ENCODE peak calls at places on chromosomes 11 and 22, in four cellular contexts. One of them, this sample, is unnamed.

GRCh38 chr11:5689551-5689983 is at the start of gene TRIM22:
- DNase-seq in choroid plexus epithelial cell: peak; percentile 90
- DNase-seq in kidney tubule cell: peak; percentile 70
- DNase-seq in T follicular helper cell: peak; percentile 14
- DNase-seq in this sample: peak; percentile 87

GRCh38 chr11:17724020-17724908 is 4.9 kb downstream of the MYOD1 start:
- DNase-seq in choroid plexus epithelial cell: no peak
- DNase-seq in T follicular helper cell: no peak
- DNase-seq in kidney tubule cell: no peak
- DNase-seq in this sample: no peak

GRCh38 chr11:86067230-86068137 is 1.4 kb downstream of the PICALM start:
- DNase-seq in choroid plexus epithelial cell: peak; percentile 25
- DNase-seq in T follicular helper cell: no peak
- DNase-seq in kidney tubule cell: peak; percentile 50
- DNase-seq in this sample: no peak

GRCh38 chr22:46984751-46985506 is 222.5 kb downstream of the TBC1D22A start:
- DNase-seq in choroid plexus epithelial cell: peak; percentile 67
- DNase-seq in T follicular helper cell: no peak
- DNase-seq in kidney tubule cell: peak; percentile 62
- DNase-seq in this sample: peak; percentile 74

GRCh38 chr22:42108848-42109247 is 18.3 kb upstream of the NDUFA6 start:
- DNase-seq in kidney tubule cell: no peak
- DNase-seq in T follicular helper cell: no peak
- DNase-seq in choroid plexus epithelial cell: no peak
- DNase-seq in this sample: no peak

GRCh38 chr11:43419460-43419859 is 60.7 kb downstream of the TTC17 start:
- DNase-seq in kidney tubule cell: peak; percentile 47
- DNase-seq in choroid plexus epithelial cell: peak; percentile 75
- DNase-seq in T follicular helper cell: peak; percentile 1
- DNase-seq in this sample: peak; percentile 48

GRCh38 chr22:39215430-39216142 is 29.2 kb downstream of the PDGFB start:
- DNase-seq in kidney tubule cell: no peak
- DNase-seq in choroid plexus epithelial cell: no peak
- DNase-seq in T follicular helper cell: peak; percentile 19
- DNase-seq in this sample: no peak

GRCh38 chr11:94169516-94169915 is 40.9 kb downstream of the PANX1 start:
- DNase-seq in T follicular helper cell: no peak
- DNase-seq in kidney tubule cell: no peak
- DNase-seq in choroid plexus epithelial cell: no peak
- DNase-seq in this sample: no peak

GRCh38 chr11:4418403-4418802 is 24.9 kb upstream of the TRIM21 start:
- DNase-seq in choroid plexus epithelial cell: no peak
- DNase-seq in kidney tubule cell: no peak
- DNase-seq in T follicular helper cell: no peak
- DNase-seq in this sample: no peak

GRCh38 chr11:84865791-84866535 is 761.2 kb downstream of the DLG2 start:
- DNase-seq in choroid plexus epithelial cell: peak; percentile 44
- DNase-seq in T follicular helper cell: no peak
- DNase-seq in kidney tubule cell: no peak
- DNase-seq in this sample: peak; percentile 22

GRCh38 chr11:121099364-121099763 is 1.7 kb upstream of the TECTA start:
- DNase-seq in choroid plexus epithelial cell: no peak
- DNase-seq in T follicular helper cell: no peak
- DNase-seq in kidney tubule cell: no peak
- DNase-seq in this sample: no peak

GRCh38 chr22:44406581-44407403 is 91.2 kb downstream of the RTL6 start:
- DNase-seq in kidney tubule cell: no peak
- DNase-seq in T follicular helper cell: no peak
- DNase-seq in choroid plexus epithelial cell: peak; percentile 16
- DNase-seq in this sample: peak; percentile 20

GRCh38 chr11:57779275-57779674 is 17.7 kb downstream of the CTNND1 start:
- DNase-seq in kidney tubule cell: peak; percentile 57
- DNase-seq in T follicular helper cell: no peak
- DNase-seq in choroid plexus epithelial cell: peak; percentile 72
- DNase-seq in this sample: peak; percentile 64

GRCh38 chr11:100892886-100893285 is 205.8 kb downstream of the ARHGAP42 start:
- DNase-seq in kidney tubule cell: peak; percentile 25
- DNase-seq in choroid plexus epithelial cell: no peak
- DNase-seq in T follicular helper cell: no peak
- DNase-seq in this sample: no peak

GRCh38 chr11:96056581-96056980 is 132.7 kb upstream of the MTMR2 start:
- DNase-seq in kidney tubule cell: no peak
- DNase-seq in T follicular helper cell: no peak
- DNase-seq in choroid plexus epithelial cell: no peak
- DNase-seq in this sample: no peak

GRCh38 chr11:129018991-129019390 is 76.3 kb upstream of the TP53AIP1 start:
- DNase-seq in kidney tubule cell: no peak
- DNase-seq in T follicular helper cell: no peak
- DNase-seq in choroid plexus epithelial cell: no peak
- DNase-seq in this sample: no peak

GRCh38 chr22:33565580-33565995 is 354.7 kb downstream of the LARGE1 start:
- DNase-seq in kidney tubule cell: no peak
- DNase-seq in choroid plexus epithelial cell: no peak
- DNase-seq in T follicular helper cell: no peak
- DNase-seq in this sample: no peak

GRCh38 chr11:15107730-15108515 is 6.8 kb upstream of the INSC start:
- DNase-seq in T follicular helper cell: no peak
- DNase-seq in choroid plexus epithelial cell: no peak
- DNase-seq in kidney tubule cell: peak; percentile 58
- DNase-seq in this sample: no peak

GRCh38 chr11:32893947-32894827 is 1.6 kb downstream of the QSER1 start:
- DNase-seq in kidney tubule cell: peak; percentile 88
- DNase-seq in T follicular helper cell: peak; percentile 39
- DNase-seq in choroid plexus epithelial cell: peak; percentile 90
- DNase-seq in this sample: peak; percentile 93

GRCh38 chr22:23143119-23143518 is 1.3 kb upstream of the RSPH14 start:
- DNase-seq in T follicular helper cell: no peak
- DNase-seq in choroid plexus epithelial cell: no peak
- DNase-seq in kidney tubule cell: no peak
- DNase-seq in this sample: no peak

GRCh38 chr11:64765291-64765803 is 5.6 kb upstream of the PYGM start:
- DNase-seq in kidney tubule cell: no peak
- DNase-seq in T follicular helper cell: no peak
- DNase-seq in choroid plexus epithelial cell: no peak
- DNase-seq in this sample: no peak

GRCh38 chr11:12213920-12214319 is 103.5 kb downstream of the MICAL2 start:
- DNase-seq in T follicular helper cell: no peak
- DNase-seq in choroid plexus epithelial cell: no peak
- DNase-seq in kidney tubule cell: peak; percentile 29
- DNase-seq in this sample: no peak